ENCODE peak calls at places on chromosomes 4 and X, in seven cellular contexts. J is stimulated activated CD4-positive, alpha-beta T cell treated with anti-CD3 and anti-CD28 coated beads, Interleukin-15, amount 100 ng/mL, for 1 hour; Q is AG09309; F is fibroblast of villous mesenchyme; Y is HCT116; V is pons; Z is stimulated activated CD8-positive, alpha-beta memory T cell treated with anti-CD3 and anti-CD28 coated beads, Interleukin-4, amount 100 ng/mL, for 4 hours. P is an unnamed sample.

GRCh38 chrX:48558270-48558669 is 16.0 kb upstream of the RBM3 start:
- DNase-seq in J (no peak), Q (peak; percentile 45), F (peak; percentile 42), Y (no peak), V (no peak), Z (no peak), P (no peak)

GRCh38 chr4:26105815-26106699 is 192.0 kb downstream of the SMIM20 start:
- DNase-seq in J (no peak), Q (no peak), F (peak; percentile 83), Y (peak; percentile 28), V (no peak), Z (no peak), P (no peak)

GRCh38 chr4:85210353-85210752 is 243.9 kb upstream of the WDFY3 start:
- DNase-seq in J (no peak), Q (no peak), F (no peak), Y (peak; percentile 57), V (no peak), Z (no peak), P (no peak)

GRCh38 chr4:183404016-183404415 is 40.4 kb upstream of the CDKN2AIP start:
- DNase-seq in J (no peak), Q (no peak), F (no peak), Y (no peak), V (no peak), Z (no peak), P (peak; percentile 63)

GRCh38 chr4:106767991-106768390 is 268.1 kb downstream of the DKK2 start:
- DNase-seq in J (no peak), Q (no peak), F (no peak), Y (no peak), V (no peak), Z (no peak), P (no peak)

GRCh38 chrX:97672608-97673007 is 788.9 kb downstream of the RPA4 start:
- DNase-seq in J (no peak), Q (no peak), F (no peak), Y (no peak), V (no peak), Z (no peak), P (no peak)

GRCh38 chr4:157421365-157421764 is 200.8 kb downstream of the GRIA2 start:
- DNase-seq in J (no peak), Q (no peak), F (no peak), Y (no peak), V (no peak), Z (no peak), P (no peak)

GRCh38 chrX:115949900-115950822 is 220.4 kb upstream of the AGTR2 start:
- DNase-seq in J (no peak), Q (no peak), F (no peak), Y (no peak), V (peak; percentile 55), Z (no peak), P (no peak)

GRCh38 chr4:65416875-65417274 is 253.4 kb downstream of the EPHA5 start:
- DNase-seq in J (no peak), Q (no peak), F (no peak), Y (no peak), V (peak; percentile 8), Z (no peak), P (peak; percentile 70)

GRCh38 chr4:52552778-52553177 is 106.3 kb downstream of the USP46 start:
- DNase-seq in J (no peak), Q (no peak), F (no peak), Y (no peak), V (no peak), Z (no peak), P (no peak)

GRCh38 chrX:16222123-16222522 is 54.8 kb downstream of the MAGEB17 start:
- DNase-seq in J (no peak), Q (peak; percentile 10), F (peak; percentile 49), Y (no peak), V (no peak), Z (no peak), P (no peak)

GRCh38 chr4:86019906-86020305 is 339.9 kb downstream of the MAPK10 start:
- DNase-seq in J (no peak), Q (no peak), F (no peak), Y (no peak), V (no peak), Z (no peak), P (no peak)

GRCh38 chrX:110004210-110004609 is 1.3 kb downstream of the TMEM164 start:
- DNase-seq in J (no peak), Q (no peak), F (no peak), Y (no peak), V (no peak), Z (no peak), P (no peak)

GRCh38 chr4:37389967-37390580 is 145.5 kb downstream of the NWD2 start:
- DNase-seq in J (no peak), Q (peak; percentile 13), F (peak; percentile 43), Y (peak; percentile 48), V (peak; percentile 81), Z (no peak), P (no peak)

GRCh38 chrX:150291014-150291413 is 72.1 kb upstream of the MAMLD1 start:
- DNase-seq in J (no peak), Q (no peak), F (peak; percentile 1), Y (no peak), V (peak; percentile 93), Z (no peak), P (no peak)

GRCh38 chr4:3860913-3861636 is 94.9 kb downstream of the ADRA2C start:
- DNase-seq in J (no peak), Q (no peak), F (no peak), Y (no peak), V (no peak), Z (no peak), P (no peak)

GRCh38 chr4:41465135-41465761 is 72.7 kb upstream of the LIMCH1 start:
- DNase-seq in J (no peak), Q (no peak), F (no peak), Y (no peak), V (no peak), Z (no peak), P (no peak)

GRCh38 chr4:109472343-109472761 is 38.7 kb downstream of the SEC24B start:
- DNase-seq in J (no peak), Q (peak; percentile 27), F (peak; percentile 84), Y (no peak), V (no peak), Z (no peak), P (no peak)

GRCh38 chr4:164937576-164938270 is 39.7 kb downstream of the TRIM61 start:
- DNase-seq in J (no peak), Q (no peak), F (peak; percentile 27), Y (no peak), V (peak; percentile 76), Z (no peak), P (no peak)

GRCh38 chrX:68084765-68085164 is 348.5 kb downstream of the OPHN1 start:
- DNase-seq in J (no peak), Q (peak; percentile 31), F (peak; percentile 56), Y (no peak), V (peak; percentile 1), Z (no peak), P (no peak)

GRCh38 chrX:2692221-2693122 is 1.4 kb downstream of the CD99 start:
- DNase-seq in J (no peak), Q (no peak), F (peak; percentile 84), Y (no peak), V (no peak), Z (no peak), P (no peak)

GRCh38 chrX:136227948-136228584 is 23.1 kb downstream of the MAP7D3 start:
- DNase-seq in J (no peak), Q (no peak), F (no peak), Y (no peak), V (no peak), Z (no peak), P (no peak)

GRCh38 chr4:112592717-112593116 is 44.0 kb downstream of the ZGRF1 start:
- DNase-seq in J (no peak), Q (no peak), F (no peak), Y (no peak), V (no peak), Z (no peak), P (no peak)

GRCh38 chrX:69203367-69204037 is 38.2 kb upstream of the PJA1 start:
- DNase-seq in J (no peak), Q (no peak), F (no peak), Y (no peak), V (no peak), Z (no peak), P (no peak)

GRCh38 chr4:76533314-76533713 is 98.3 kb downstream of the SHROOM3 start:
- DNase-seq in J (no peak), Q (no peak), F (no peak), Y (no peak), V (peak; percentile 44), Z (no peak), P (no peak)

GRCh38 chr4:31045724-31046318 is 325.7 kb downstream of the PCDH7 start:
- DNase-seq in J (no peak), Q (no peak), F (peak; percentile 13), Y (no peak), V (peak; percentile 19), Z (no peak), P (no peak)

GRCh38 chrX:41148553-41148952 is 63.3 kb downstream of the USP9X start:
- DNase-seq in J (no peak), Q (no peak), F (peak; percentile 60), Y (no peak), V (no peak), Z (no peak), P (no peak)

GRCh38 chrX:10028283-10029104 is 61.3 kb downstream of the CLDN34 start:
- DNase-seq in J (no peak), Q (no peak), F (no peak), Y (no peak), V (no peak), Z (no peak), P (no peak)

GRCh38 chr4:120299631-120300030 is 233.0 kb upstream of the MAD2L1 start:
- DNase-seq in J (no peak), Q (no peak), F (no peak), Y (no peak), V (no peak), Z (no peak), P (no peak)

GRCh38 chr4:106486533-106486932 is 118.0 kb upstream of the GIMD1 start:
- DNase-seq in J (no peak), Q (no peak), F (no peak), Y (no peak), V (no peak), Z (no peak), P (no peak)

GRCh38 chr4:143352052-143352451 is 15.4 kb downstream of the GAB1 start:
- DNase-seq in J (no peak), Q (no peak), F (no peak), Y (no peak), V (no peak), Z (no peak), P (no peak)

GRCh38 chrX:110600745-110601310 is 194.8 kb downstream of the CHRDL1 start:
- DNase-seq in J (no peak), Q (peak; percentile 4), F (no peak), Y (no peak), V (no peak), Z (no peak), P (no peak)

GRCh38 chr4:163544407-163545038 is 50.0 kb downstream of the TMA16 start:
- DNase-seq in J (peak; percentile 42), Q (no peak), F (peak; percentile 56), Y (no peak), V (peak; percentile 55), Z (peak; percentile 26), P (no peak)

GRCh38 chr4:107736924-107737448 is 17.0 kb upstream of the PAPSS1 start:
- DNase-seq in J (no peak), Q (no peak), F (peak; percentile 65), Y (peak; percentile 44), V (peak; percentile 53), Z (no peak), P (no peak)

GRCh38 chr4:1039493-1040343 is 28.3 kb downstream of the FGFRL1 start:
- DNase-seq in J (no peak), Q (no peak), F (peak; percentile 46), Y (no peak), V (no peak), Z (no peak), P (no peak)

GRCh38 chr4:20338841-20339240 is 87.1 kb downstream of the SLIT2 start:
- DNase-seq in J (no peak), Q (no peak), F (no peak), Y (no peak), V (no peak), Z (no peak), P (no peak)

GRCh38 chrX:44904542-44905115 is 31.6 kb downstream of the KDM6A start:
- DNase-seq in J (no peak), Q (no peak), F (no peak), Y (no peak), V (peak; percentile 28), Z (no peak), P (no peak)

GRCh38 chrX:132480581-132481203 is 8.1 kb downstream of the MBNL3 start:
- DNase-seq in J (no peak), Q (peak; percentile 73), F (peak; percentile 92), Y (no peak), V (peak; percentile 70), Z (no peak), P (no peak)